ENCODE peak calls at places on chromosomes 16 and 17, in seven cellular contexts. One of them, this sample, is unnamed.

GRCh38 chr17:47763913-47764582 is 31.0 kb downstream of the TBX21 start:
- DNase-seq in GM23248: peak
- DNase-seq in heart right ventricle: no peak
- DNase-seq in stomach: no peak
- DNase-seq in SJCRH30: no peak
- DNase-seq in GM23338: no peak
- DNase-seq in fibroblast of lung: no peak
- DNase-seq in this sample: no peak

GRCh38 chr17:64130559-64131001 is 636 bp upstream of the ERN1 start:
- DNase-seq in SJCRH30: peak
- DNase-seq in GM23338: no peak
- DNase-seq in fibroblast of lung: peak
- DNase-seq in stomach: no peak
- DNase-seq in GM23248: peak
- DNase-seq in heart right ventricle: peak
- DNase-seq in this sample: no peak

GRCh38 chr17:28727727-28728363 is 743 bp upstream of the NEK8 start:
- DNase-seq in GM23338: peak
- DNase-seq in fibroblast of lung: peak
- DNase-seq in heart right ventricle: peak
- DNase-seq in SJCRH30: peak
- DNase-seq in GM23248: peak
- DNase-seq in stomach: peak
- DNase-seq in this sample: peak

GRCh38 chr17:28370035-28370743 is at the start of gene VTN:
- DNase-seq in GM23248: peak
- DNase-seq in SJCRH30: peak
- DNase-seq in fibroblast of lung: peak
- DNase-seq in stomach: peak
- DNase-seq in GM23338: peak
- DNase-seq in heart right ventricle: peak
- DNase-seq in this sample: no peak

GRCh38 chr17:34075076-34075475 is 180.0 kb upstream of the CCL2 start:
- DNase-seq in GM23248: no peak
- DNase-seq in GM23338: no peak
- DNase-seq in heart right ventricle: no peak
- DNase-seq in fibroblast of lung: no peak
- DNase-seq in SJCRH30: no peak
- DNase-seq in stomach: no peak
- DNase-seq in this sample: no peak

GRCh38 chr17:18860161-18860972 is 2.4 kb downstream of the PRPSAP2 start:
- DNase-seq in fibroblast of lung: peak
- DNase-seq in stomach: no peak
- DNase-seq in GM23248: peak
- DNase-seq in heart right ventricle: no peak
- DNase-seq in GM23338: no peak
- DNase-seq in SJCRH30: no peak
- DNase-seq in this sample: no peak

GRCh38 chr16:54446639-54447038 is 160.1 kb upstream of the IRX3 start:
- DNase-seq in SJCRH30: no peak
- DNase-seq in fibroblast of lung: peak
- DNase-seq in GM23338: no peak
- DNase-seq in stomach: no peak
- DNase-seq in GM23248: peak
- DNase-seq in heart right ventricle: peak
- DNase-seq in this sample: no peak

GRCh38 chr16:76389126-76389525 is 111.9 kb downstream of the CNTNAP4 start:
- DNase-seq in GM23338: no peak
- DNase-seq in stomach: no peak
- DNase-seq in GM23248: no peak
- DNase-seq in fibroblast of lung: peak
- DNase-seq in SJCRH30: no peak
- DNase-seq in heart right ventricle: no peak
- DNase-seq in this sample: no peak

GRCh38 chr16:78448658-78449327 is 349.3 kb downstream of the WWOX start:
- DNase-seq in SJCRH30: no peak
- DNase-seq in GM23338: peak
- DNase-seq in stomach: no peak
- DNase-seq in GM23248: no peak
- DNase-seq in heart right ventricle: no peak
- DNase-seq in fibroblast of lung: no peak
- DNase-seq in this sample: no peak

GRCh38 chr16:70267516-70267915 is 15.8 kb upstream of the EXOSC6 start:
- DNase-seq in fibroblast of lung: peak
- DNase-seq in GM23338: peak
- DNase-seq in stomach: peak
- DNase-seq in SJCRH30: peak
- DNase-seq in GM23248: peak
- DNase-seq in heart right ventricle: no peak
- DNase-seq in this sample: peak

GRCh38 chr16:72995151-72995881 is 52.6 kb downstream of the ZFHX3 start:
- DNase-seq in heart right ventricle: no peak
- DNase-seq in GM23248: no peak
- DNase-seq in SJCRH30: peak
- DNase-seq in stomach: no peak
- DNase-seq in GM23338: peak
- DNase-seq in fibroblast of lung: no peak
- DNase-seq in this sample: peak

GRCh38 chr16:84665359-84665758 is 17.0 kb downstream of the KLHL36 start:
- DNase-seq in heart right ventricle: no peak
- DNase-seq in GM23248: no peak
- DNase-seq in fibroblast of lung: no peak
- DNase-seq in SJCRH30: no peak
- DNase-seq in stomach: no peak
- DNase-seq in GM23338: no peak
- DNase-seq in this sample: no peak
- H3K27ac ChIP-seq in heart right ventricle: no peak
- H3K27ac ChIP-seq in GM23248: no peak
- H3K27ac ChIP-seq in fibroblast of lung: no peak
- H3K27ac ChIP-seq in SJCRH30: no peak
- H3K27ac ChIP-seq in stomach: no peak
- H3K27ac ChIP-seq in GM23338: no peak
- H3K27ac ChIP-seq in this sample: no peak

GRCh38 chr17:6872941-6873340 is 41.4 kb upstream of the TEKT1 start:
- DNase-seq in SJCRH30: no peak
- DNase-seq in fibroblast of lung: no peak
- DNase-seq in GM23338: no peak
- DNase-seq in GM23248: no peak
- DNase-seq in heart right ventricle: no peak
- DNase-seq in stomach: no peak
- DNase-seq in this sample: no peak
- H3K27ac ChIP-seq in SJCRH30: no peak
- H3K27ac ChIP-seq in fibroblast of lung: no peak
- H3K27ac ChIP-seq in GM23338: no peak
- H3K27ac ChIP-seq in GM23248: no peak
- H3K27ac ChIP-seq in heart right ventricle: no peak
- H3K27ac ChIP-seq in stomach: no peak
- H3K27ac ChIP-seq in this sample: no peak

DNA sequence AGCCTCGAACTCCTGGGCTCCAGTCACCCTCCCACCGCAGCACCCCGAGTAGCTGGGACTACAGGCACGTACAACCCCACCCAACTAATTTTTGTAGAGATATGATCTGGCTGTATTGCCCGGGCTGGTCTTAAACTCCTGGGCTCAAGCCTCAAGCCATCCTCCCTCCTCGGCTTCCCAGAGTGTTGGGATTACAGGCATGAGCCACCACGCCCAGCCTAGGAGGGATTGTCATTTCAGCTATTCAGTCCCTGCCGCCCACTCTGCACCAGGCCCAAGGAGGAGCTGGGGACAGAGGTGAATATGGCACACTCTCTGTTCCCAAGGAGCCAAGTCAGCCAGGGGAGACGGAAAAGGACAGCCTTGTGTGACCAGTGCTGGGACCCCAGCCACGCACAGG is 256.2 kb downstream of the PARN start:
- DNase-seq in GM23338: no peak
- DNase-seq in SJCRH30: no peak
- DNase-seq in fibroblast of lung: no peak
- DNase-seq in GM23248: no peak
- DNase-seq in stomach: no peak
- DNase-seq in heart right ventricle: no peak
- DNase-seq in this sample: no peak
- H3K27ac ChIP-seq in GM23338: no peak
- H3K27ac ChIP-seq in SJCRH30: no peak
- H3K27ac ChIP-seq in fibroblast of lung: no peak
- H3K27ac ChIP-seq in GM23248: no peak
- H3K27ac ChIP-seq in stomach: no peak
- H3K27ac ChIP-seq in heart right ventricle: no peak
- H3K27ac ChIP-seq in this sample: no peak

GRCh38 chr17:3719265-3719664 is 4.4 kb upstream of the HASPIN start:
- DNase-seq in SJCRH30: no peak
- DNase-seq in heart right ventricle: no peak
- DNase-seq in stomach: no peak
- DNase-seq in fibroblast of lung: peak
- DNase-seq in GM23338: no peak
- DNase-seq in GM23248: peak
- DNase-seq in this sample: no peak
- H3K27ac ChIP-seq in SJCRH30: no peak
- H3K27ac ChIP-seq in heart right ventricle: peak
- H3K27ac ChIP-seq in stomach: no peak
- H3K27ac ChIP-seq in fibroblast of lung: no peak
- H3K27ac ChIP-seq in GM23338: no peak
- H3K27ac ChIP-seq in GM23248: peak
- H3K27ac ChIP-seq in this sample: no peak

GRCh38 chr17:16081507-16082087 is 82.0 kb downstream of the TTC19 start:
- DNase-seq in fibroblast of lung: no peak
- DNase-seq in heart right ventricle: no peak
- DNase-seq in GM23248: no peak
- DNase-seq in GM23338: no peak
- DNase-seq in stomach: no peak
- DNase-seq in SJCRH30: no peak
- DNase-seq in this sample: no peak

GRCh38 chr17:16091773-16092172 is 92.1 kb downstream of the TTC19 start:
- DNase-seq in stomach: no peak
- DNase-seq in SJCRH30: no peak
- DNase-seq in heart right ventricle: no peak
- DNase-seq in GM23338: peak
- DNase-seq in GM23248: no peak
- DNase-seq in fibroblast of lung: peak
- DNase-seq in this sample: no peak

GRCh38 chr17:16083223-16083622 is 83.6 kb downstream of the TTC19 start:
- DNase-seq in fibroblast of lung: no peak
- DNase-seq in stomach: no peak
- DNase-seq in GM23248: no peak
- DNase-seq in heart right ventricle: no peak
- DNase-seq in SJCRH30: no peak
- DNase-seq in GM23338: no peak
- DNase-seq in this sample: no peak

GRCh38 chr17:16085066-16085699 is 85.6 kb downstream of the TTC19 start:
- DNase-seq in fibroblast of lung: peak
- DNase-seq in heart right ventricle: no peak
- DNase-seq in GM23338: no peak
- DNase-seq in stomach: no peak
- DNase-seq in SJCRH30: no peak
- DNase-seq in GM23248: peak
- DNase-seq in this sample: no peak

DNA sequence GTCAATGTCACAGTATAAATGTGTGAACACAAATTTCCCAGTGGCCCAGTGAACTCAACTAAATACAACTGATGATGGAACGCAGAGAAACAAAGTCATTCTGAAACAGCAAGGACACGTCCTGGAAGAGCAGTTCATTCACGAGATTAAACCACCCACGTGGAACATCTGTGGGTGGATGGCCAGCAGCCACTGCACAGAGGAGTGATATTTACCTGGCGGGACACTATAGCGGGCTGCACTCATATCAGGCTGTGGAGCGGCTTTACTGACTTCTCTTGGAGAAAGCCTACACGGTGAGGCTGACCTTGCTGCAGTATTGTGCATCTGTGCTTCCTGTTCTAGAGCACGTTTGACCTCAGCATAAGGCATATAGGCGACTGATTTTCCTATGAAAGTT is 87.3 kb downstream of the TTC19 start:
- DNase-seq in stomach: no peak
- DNase-seq in fibroblast of lung: no peak
- DNase-seq in SJCRH30: no peak
- DNase-seq in GM23248: no peak
- DNase-seq in GM23338: no peak
- DNase-seq in heart right ventricle: no peak
- DNase-seq in this sample: no peak
- H3K27ac ChIP-seq in stomach: no peak
- H3K27ac ChIP-seq in fibroblast of lung: no peak
- H3K27ac ChIP-seq in SJCRH30: no peak
- H3K27ac ChIP-seq in GM23248: no peak
- H3K27ac ChIP-seq in GM23338: no peak
- H3K27ac ChIP-seq in heart right ventricle: no peak
- H3K27ac ChIP-seq in this sample: no peak